ENCODE peak calls at places on chromosomes 7 and 10, in ten cellular contexts. K is mesenchymal stem cell, G is lower lobe of right lung, U is SJCRH30, M is left ventricle myocardium superior, R is NCI-H460, Y is LoVo, E is IMR-90, A is Peyer's patch, D is tibial artery. V is an unnamed sample.
A peak's percentile ranks its signal among the peaks of the same experiment; 100 is the strongest.

GRCh38 chr7:93860261-93860660 is 30.3 kb downstream of the TFPI2 start:
- DNase-seq in K (no peak), G (no peak), U (no peak), M (no peak), R (no peak), Y (no peak), E (no peak), A (no peak), D (no peak), V (no peak)

GRCh38 chr10:103429647-103430046 is 22.5 kb downstream of the CALHM2 start:
- DNase-seq in K (no peak), G (no peak), U (no peak), M (no peak), R (no peak), Y (no peak), E (no peak), A (no peak), D (peak; percentile 2), V (no peak)

GRCh38 chr10:101745074-101745690 is 30.7 kb downstream of the FGF8 start:
- DNase-seq in K (peak; percentile 14), G (no peak), U (no peak), M (no peak), R (no peak), Y (no peak), E (no peak), A (no peak), D (no peak), V (no peak)

GRCh38 chr7:37346761-37347160 is 101.9 kb downstream of the ELMO1 start:
- DNase-seq in K (no peak), G (no peak), U (peak; percentile 38), M (no peak), R (no peak), Y (no peak), E (no peak), A (no peak), D (no peak), V (no peak)

GRCh38 chr7:24910551-24911212 is 69.3 kb downstream of the OSBPL3 start:
- DNase-seq in K (peak; percentile 24), G (no peak), U (no peak), M (no peak), R (no peak), Y (no peak), E (no peak), A (no peak), D (no peak), V (no peak)

GRCh38 chr7:139725077-139725476 is 52.7 kb downstream of the HIPK2 start:
- DNase-seq in K (peak; percentile 97), G (no peak), U (peak; percentile 47), M (no peak), R (no peak), Y (no peak), E (peak; percentile 90), A (no peak), D (peak; percentile 52), V (peak; percentile 88)

GRCh38 chr10:51960494-51960895 is 261.1 kb upstream of the CSTF2T start:
- DNase-seq in K (peak; percentile 61), G (no peak), U (no peak), M (no peak), R (peak; percentile 50), Y (peak; percentile 42), E (peak; percentile 76), A (no peak), D (no peak), V (peak; percentile 53)

GRCh38 chr10:119658274-119658673 is 7.1 kb downstream of the BAG3 start:
- DNase-seq in K (peak; percentile 97), G (peak; percentile 83), U (peak; percentile 24), M (peak; percentile 88), R (peak; percentile 87), Y (no peak), E (peak; percentile 94), A (peak; percentile 19), D (peak; percentile 95), V (peak; percentile 94)

GRCh38 chr7:24456526-24457214 is 116.6 kb upstream of the PALS2 start:
- DNase-seq in K (peak; percentile 29), G (no peak), U (no peak), M (no peak), R (no peak), Y (no peak), E (no peak), A (no peak), D (no peak), V (no peak)

GRCh38 chr7:152399344-152399743 is 36.5 kb downstream of the KMT2C start:
- DNase-seq in K (no peak), G (no peak), U (no peak), M (no peak), R (no peak), Y (no peak), E (no peak), A (no peak), D (no peak), V (no peak)

GRCh38 chr10:94916423-94916822 is 22.0 kb upstream of the CYP2C9 start:
- DNase-seq in K (no peak), G (no peak), U (no peak), M (no peak), R (no peak), Y (no peak), E (no peak), A (no peak), D (no peak), V (no peak)

GRCh38 chr10:119237722-119238436 is 30.5 kb downstream of the GRK5 start:
- DNase-seq in K (peak; percentile 93), G (no peak), U (no peak), M (no peak), R (no peak), Y (no peak), E (peak; percentile 52), A (no peak), D (no peak), V (no peak)

GRCh38 chr10:47030191-47030698 is 119.0 kb downstream of the PTPN20 start:
- DNase-seq in K (no peak), G (peak; percentile 36), U (no peak), M (no peak), R (no peak), Y (no peak), E (no peak), A (no peak), D (peak; percentile 64), V (no peak)

GRCh38 chr7:34463830-34464229 is 194.2 kb upstream of the NPSR1 start:
- DNase-seq in K (no peak), G (no peak), U (no peak), M (no peak), R (no peak), Y (peak; percentile 52), E (no peak), A (no peak), D (no peak), V (no peak)

GRCh38 chr7:155454183-155455112 is 3.5 kb upstream of the EN2 start:
- DNase-seq in K (no peak), G (no peak), U (no peak), M (no peak), R (no peak), Y (no peak), E (no peak), A (no peak), D (no peak), V (no peak)

GRCh38 chr7:135508853-135509588 is 881 bp downstream of the CNOT4 start:
- DNase-seq in K (peak; percentile 69), G (no peak), U (peak; percentile 41), M (no peak), R (peak; percentile 15), Y (peak; percentile 44), E (peak; percentile 20), A (no peak), D (no peak), V (peak; percentile 19)

GRCh38 chr7:73717991-73718405 is 1.5 kb downstream of the STX1A start:
- DNase-seq in K (peak; percentile 95), G (no peak), U (no peak), M (no peak), R (peak; percentile 93), Y (no peak), E (peak; percentile 93), A (peak; percentile 39), D (no peak), V (peak; percentile 85)

GRCh38 chr7:139088268-139088667 is 21.3 kb downstream of the ZC3HAV1 start:
- DNase-seq in K (no peak), G (no peak), U (no peak), M (no peak), R (no peak), Y (no peak), E (no peak), A (no peak), D (no peak), V (no peak)

GRCh38 chr7:45123913-45124312 is 12.4 kb upstream of the TBRG4 start:
- DNase-seq in K (no peak), G (peak; percentile 40), U (no peak), M (no peak), R (no peak), Y (no peak), E (no peak), A (no peak), D (no peak), V (no peak)

GRCh38 chr7:22849662-22850061 is 27.0 kb upstream of the TOMM7 start:
- DNase-seq in K (no peak), G (no peak), U (no peak), M (no peak), R (no peak), Y (no peak), E (no peak), A (no peak), D (no peak), V (no peak)

GRCh38 chr7:128827248-128827958 is 2.8 kb upstream of the FLNC start:
- DNase-seq in K (peak; percentile 87), G (no peak), U (peak; percentile 77), M (peak; percentile 82), R (peak; percentile 13), Y (peak; percentile 21), E (peak; percentile 83), A (no peak), D (peak; percentile 88), V (peak; percentile 75)